ENCODE peak calls at places on chromosomes 3 and 15, in eight cellular contexts. O, L, U, M, J, B, N and Y are unnamed samples.
A peak's percentile ranks its signal among the peaks of the same experiment; 100 is the strongest.

GRCh38 chr3:3699407-3699806 is 99.8 kb upstream of the LRRN1 start:
- DNase-seq in O (no peak), L (no peak), U (no peak), M (no peak), J (peak; percentile 23), B (no peak), N (no peak), Y (no peak)

GRCh38 chr3:20529911-20530310 is 343.9 kb upstream of the SGO1 start:
- DNase-seq in O (no peak), L (no peak), U (no peak), M (no peak), J (no peak), B (no peak), N (no peak), Y (no peak)

GRCh38 chr3:132236701-132237651 is 80.2 kb upstream of the ACP3 start:
- DNase-seq in O (no peak), L (no peak), U (no peak), M (no peak), J (no peak), B (no peak), N (no peak), Y (no peak)

GRCh38 chr3:192422998-192423349 is 304.4 kb downstream of the FGF12 start:
- DNase-seq in O (no peak), L (no peak), U (peak; percentile 50), M (no peak), J (no peak), B (peak; percentile 20), N (no peak), Y (no peak)

GRCh38 chr15:59687831-59688230 is 1.3 kb downstream of the BNIP2 start:
- DNase-seq in O (no peak), L (no peak), U (peak; percentile 61), M (no peak), J (peak; percentile 38), B (peak; percentile 87), N (no peak), Y (no peak)

GRCh38 chr3:23810342-23811116 is 4.8 kb downstream of the UBE2E1 start:
- DNase-seq in O (peak; percentile 81), L (peak; percentile 68), U (peak; percentile 36), M (peak; percentile 71), J (peak; percentile 32), B (peak; percentile 43), N (peak; percentile 70), Y (no peak)

GRCh38 chr15:78879517-78880241 is 7.0 kb downstream of the MORF4L1 start:
- DNase-seq in O (no peak), L (no peak), U (no peak), M (no peak), J (peak; percentile 28), B (no peak), N (no peak), Y (no peak)

GRCh38 chr3:40623567-40623966 is 98.8 kb downstream of the ZNF621 start:
- DNase-seq in O (no peak), L (peak; percentile 22), U (no peak), M (peak; percentile 44), J (peak; percentile 26), B (peak; percentile 29), N (no peak), Y (no peak)

GRCh38 chr15:26260517-26261133 is 397.5 kb upstream of the ATP10A start:
- DNase-seq in O (no peak), L (no peak), U (no peak), M (no peak), J (peak; percentile 0), B (peak; percentile 51), N (no peak), Y (no peak)

GRCh38 chr3:99716463-99716995 is 78.1 kb downstream of the COL8A1 start:
- DNase-seq in O (no peak), L (no peak), U (no peak), M (no peak), J (peak; percentile 30), B (no peak), N (no peak), Y (no peak)

GRCh38 chr15:70512772-70513362 is 250.5 kb downstream of the UACA start:
- DNase-seq in O (no peak), L (peak; percentile 41), U (peak; percentile 34), M (no peak), J (peak; percentile 43), B (peak; percentile 84), N (no peak), Y (no peak)

GRCh38 chr3:66401157-66401550 is 99.7 kb downstream of the LRIG1 start:
- DNase-seq in O (peak; percentile 31), L (no peak), U (peak; percentile 73), M (no peak), J (peak; percentile 76), B (no peak), N (peak; percentile 4), Y (no peak)

GRCh38 chr3:124174463-124174862 is 182.5 kb upstream of the ROPN1 start:
- DNase-seq in O (no peak), L (no peak), U (no peak), M (peak; percentile 39), J (no peak), B (no peak), N (no peak), Y (no peak)

GRCh38 chr3:167030059-167030458 is 350.0 kb downstream of the ZBBX start:
- DNase-seq in O (no peak), L (no peak), U (no peak), M (no peak), J (no peak), B (no peak), N (no peak), Y (no peak)

GRCh38 chr3:185195652-185196051 is 42.8 kb upstream of the C3orf70 start:
- DNase-seq in O (no peak), L (no peak), U (no peak), M (no peak), J (no peak), B (no peak), N (no peak), Y (no peak)

GRCh38 chr3:153052096-153052460 is 109.9 kb upstream of the RAP2B start:
- DNase-seq in O (no peak), L (peak; percentile 54), U (peak; percentile 91), M (no peak), J (peak; percentile 98), B (no peak), N (no peak), Y (no peak)

GRCh38 chr3:125683067-125683844 is 88.0 kb upstream of the OSBPL11 start:
- DNase-seq in O (no peak), L (no peak), U (no peak), M (peak; percentile 63), J (no peak), B (no peak), N (no peak), Y (peak; percentile 41)

GRCh38 chr3:125684199-125684598 is 88.9 kb upstream of the OSBPL11 start:
- DNase-seq in O (no peak), L (no peak), U (peak; percentile 3), M (no peak), J (peak; percentile 5), B (peak; percentile 4), N (no peak), Y (no peak)

GRCh38 chr3:125681146-125681545 is 85.8 kb upstream of the OSBPL11 start:
- DNase-seq in O (no peak), L (no peak), U (no peak), M (no peak), J (no peak), B (no peak), N (no peak), Y (no peak)

DNA sequence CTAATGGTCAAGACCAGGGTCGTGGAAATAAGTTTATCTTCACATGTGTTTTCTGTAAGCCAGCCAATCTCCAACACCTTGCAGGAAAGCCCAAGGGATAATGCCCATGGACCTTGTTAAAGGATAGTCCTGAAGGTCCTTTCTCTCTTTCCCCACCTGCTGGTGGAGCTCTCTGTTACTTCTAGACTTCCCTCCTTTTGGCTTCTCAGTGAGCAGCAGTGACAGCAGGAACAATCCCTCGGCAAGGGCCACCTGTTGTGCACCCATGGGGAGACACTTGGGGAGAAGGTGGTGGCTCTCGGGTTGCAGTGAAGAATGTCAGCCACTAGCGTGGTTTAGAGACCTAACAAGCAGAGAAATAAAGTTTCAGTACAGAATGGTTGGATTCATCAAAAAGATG is 84.0 kb upstream of the OSBPL11 start:
- DNase-seq in O (no peak), L (no peak), U (no peak), M (no peak), J (no peak), B (no peak), N (no peak), Y (no peak)
- TF ChIP-seq CTCF in O (no peak), L (no peak), U (no peak), M (no peak), J (no peak), B (no peak), N (no peak), Y (no peak)

GRCh38 chr15:98266295-98266694 is 305.8 kb downstream of the ARRDC4 start:
- DNase-seq in O (no peak), L (no peak), U (no peak), M (no peak), J (no peak), B (no peak), N (no peak), Y (no peak)
- H3K9me3 ChIP-seq in O (peaks cover 6% of the 10 kb centered on the region), L (no peaks in the 10 kb centered on the region), U (no peaks in the 10 kb centered on the region), M (peaks cover 4% of the 10 kb centered on the region), J (no peaks in the 10 kb centered on the region), B (no peaks in the 10 kb centered on the region), N (no peaks in the 10 kb centered on the region), Y (peaks cover 20% of the 10 kb centered on the region)

GRCh38 chr3:179322481-179323196 is at the start of gene ZNF639:
- DNase-seq in O (peak; percentile 87), L (peak; percentile 78), U (peak; percentile 90), M (peak; percentile 89), J (peak; percentile 85), B (peak; percentile 95), N (peak; percentile 84), Y (peak; percentile 37)
- TF ChIP-seq CTCF in O (peak; percentile 91), L (peak; percentile 76), U (peak; percentile 88), M (peak; percentile 90), J (peak; percentile 57), B (peak; percentile 84), N (peak; percentile 84), Y (peak; percentile 67)

GRCh38 chr3:7305561-7305960 is 444.6 kb downstream of the GRM7 start:
- DNase-seq in O (no peak), L (no peak), U (peak; percentile 84), M (no peak), J (no peak), B (no peak), N (no peak), Y (no peak)

GRCh38 chr3:7307410-7307809 is 446.5 kb downstream of the GRM7 start:
- DNase-seq in O (no peak), L (no peak), U (peak; percentile 93), M (no peak), J (peak; percentile 89), B (no peak), N (no peak), Y (no peak)

GRCh38 chr3:7309707-7310106 is 448.8 kb downstream of the GRM7 start:
- DNase-seq in O (peak; percentile 74), L (peak; percentile 24), U (peak; percentile 98), M (peak; percentile 54), J (peak; percentile 96), B (no peak), N (no peak), Y (no peak)

DNA sequence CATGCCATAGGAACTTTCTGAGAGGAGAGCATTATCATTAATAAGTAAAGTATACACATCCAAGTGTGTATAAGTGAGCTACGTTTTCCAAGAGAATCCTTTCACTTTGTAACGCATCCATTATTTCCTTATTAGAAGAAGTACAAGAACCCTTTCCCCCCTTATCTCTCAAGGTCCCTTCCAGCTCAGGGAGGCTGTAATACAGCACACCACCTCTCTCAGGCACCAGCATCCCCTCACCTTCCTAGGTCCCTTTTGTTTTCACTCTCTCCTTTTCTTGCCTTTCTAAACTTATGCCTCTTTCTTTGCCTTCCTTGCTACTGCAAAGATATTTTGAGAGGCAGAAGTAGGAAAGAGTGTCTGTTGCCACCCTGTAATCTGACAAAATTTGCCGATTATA is 446.0 kb downstream of the GRM7 start:
- DNase-seq in O (no peak), L (no peak), U (peak; percentile 51), M (no peak), J (no peak), B (no peak), N (no peak), Y (no peak)
- H3K9me3 ChIP-seq in O (no peaks in the 10 kb centered on the region), L (no peaks in the 10 kb centered on the region), U (no peaks in the 10 kb centered on the region), M (no peaks in the 10 kb centered on the region), J (no peaks in the 10 kb centered on the region), B (no peaks in the 10 kb centered on the region), N (no peaks in the 10 kb centered on the region), Y (no peaks in the 10 kb centered on the region)